ENCODE peak calls at places on chromosomes 5 and 9, in six cellular contexts. P is stimulated activated CD4-positive, alpha-beta T cell treated with anti-CD3 and anti-CD28 coated beads, Interleukin-15, amount 100 ng/mL, for 1 hour; N is NCI-H460; L is EL; R is trophoblast cell; Q is sciatic nerve. X is an unnamed sample.

GRCh38 chr5:316210-317085 is 5.1 kb upstream of the AHRR start:
- DNase-seq in L (no peak), P (no peak), Q (no peak), N (no peak), R (peak), X (no peak)

GRCh38 chr9:96486351-96487029 is 36.5 kb downstream of the HABP4 start:
- DNase-seq in Q (peak), L (peak), N (no peak), P (no peak), R (no peak), X (no peak)

GRCh38 chr5:590343-590742 is 21.8 kb upstream of the CEP72 start:
- DNase-seq in L (no peak), Q (no peak), R (no peak), N (no peak), P (no peak), X (no peak)

GRCh38 chr9:127721391-127721821 is 5.5 kb downstream of the TTC16 start:
- DNase-seq in N (no peak), P (no peak), Q (no peak), R (peak), L (no peak), X (no peak)

GRCh38 chr9:123894822-123895221 is 35.1 kb downstream of the DENND1A start:
- DNase-seq in L (no peak), P (no peak), N (no peak), Q (no peak), R (peak), X (no peak)

GRCh38 chr9:14343948-14344547 is 30.1 kb upstream of the NFIB start:
- DNase-seq in Q (no peak), N (no peak), R (no peak), L (no peak), P (no peak), X (no peak)

GRCh38 chr5:123450641-123451421 is 27.6 kb upstream of the CEP120 start:
- DNase-seq in Q (no peak), L (no peak), N (no peak), R (no peak), P (no peak), X (peak)

GRCh38 chr5:160315968-160316367 is 3.6 kb upstream of the CCNJL start:
- DNase-seq in L (peak), N (peak), P (no peak), Q (no peak), R (peak), X (no peak)

GRCh38 chr5:1281038-1281882 is 13.6 kb downstream of the TERT start:
- DNase-seq in R (no peak), N (no peak), Q (no peak), L (no peak), P (no peak), X (no peak)

GRCh38 chr9:32351845-32352244 is 32.6 kb upstream of the ACO1 start:
- DNase-seq in L (no peak), R (no peak), P (no peak), N (no peak), Q (no peak), X (no peak)

GRCh38 chr5:141369994-141370848 is at the start of gene PCDHGB3:
- DNase-seq in P (no peak), N (no peak), L (peak), Q (no peak), R (no peak), X (no peak)

GRCh38 chr9:92763721-92764380 is 782 bp downstream of the BICD2 start:
- DNase-seq in N (no peak), R (peak), P (no peak), Q (peak), L (peak), X (no peak)

GRCh38 chr5:98657559-98657958 is 115.9 kb upstream of the RGMB start:
- DNase-seq in L (no peak), R (no peak), P (no peak), N (no peak), Q (no peak), X (no peak)

GRCh38 chr9:111648066-111648465 is 13.3 kb upstream of the GNG10 start:
- DNase-seq in L (no peak), N (no peak), R (peak), Q (no peak), P (no peak), X (no peak)

GRCh38 chr5:177611446-177612214 is 11.7 kb downstream of the B4GALT7 start:
- DNase-seq in L (no peak), R (no peak), P (no peak), N (no peak), Q (peak), X (no peak)

GRCh38 chr9:106918825-106919509 is 56.0 kb downstream of the ZNF462 start:
- DNase-seq in N (no peak), L (no peak), R (no peak), Q (no peak), P (no peak), X (no peak)

GRCh38 chr5:5140051-5141010 is at the start of gene ADAMTS16:
- DNase-seq in N (no peak), L (no peak), P (no peak), R (no peak), Q (no peak), X (no peak)

GRCh38 chr9:118992813-118993747 is 376.2 kb downstream of the BRINP1 start:
- DNase-seq in R (no peak), P (no peak), Q (no peak), N (no peak), L (no peak), X (no peak)

GRCh38 chr5:17282283-17283120 is 65.1 kb downstream of the BASP1 start:
- DNase-seq in R (no peak), P (no peak), N (no peak), L (no peak), Q (no peak), X (no peak)

GRCh38 chr5:61232490-61232889 is 70.2 kb upstream of the SMIM15 start:
- DNase-seq in Q (no peak), N (no peak), L (no peak), R (no peak), P (no peak), X (no peak)

GRCh38 chr9:98941946-98942523 is 1.7 kb upstream of the COL15A1 start:
- DNase-seq in Q (no peak), N (no peak), L (no peak), P (no peak), R (no peak), X (no peak)

GRCh38 chr9:124342946-124343485 is 72.2 kb downstream of the PSMB7 start:
- DNase-seq in P (no peak), Q (peak), L (peak), N (peak), R (no peak), X (no peak)

GRCh38 chr5:59637878-59638580 is 255.5 kb downstream of the PDE4D start:
- DNase-seq in R (no peak), P (no peak), N (no peak), Q (no peak), L (no peak), X (no peak)

GRCh38 chr5:150486402-150487198 is 21.3 kb upstream of the NDST1 start:
- DNase-seq in R (peak), P (peak), N (no peak), L (peak), Q (peak), X (peak)

GRCh38 chr9:131396626-131397025 is 2.7 kb downstream of the PRRC2B start:
- DNase-seq in R (no peak), Q (no peak), L (no peak), N (no peak), P (no peak), X (no peak)

GRCh38 chr9:31325778-31326177 is 1058.7 kb upstream of the ACO1 start:
- DNase-seq in N (no peak), P (no peak), R (no peak), L (no peak), Q (no peak), X (no peak)

GRCh38 chr9:92947268-92948031 is at the start of gene FGD3:
- DNase-seq in P (no peak), L (peak), Q (no peak), R (peak), N (no peak), X (peak)

GRCh38 chr9:2874001-2874750 is 30.3 kb upstream of the PUM3 start:
- DNase-seq in R (peak), P (no peak), L (no peak), Q (no peak), N (no peak), X (no peak)

GRCh38 chr9:6667633-6668280 is 22.2 kb upstream of the GLDC start:
- DNase-seq in N (peak), Q (no peak), L (peak), P (no peak), R (peak), X (no peak)

GRCh38 chr5:150672237-150672883 is 11.3 kb downstream of the MYOZ3 start:
- DNase-seq in P (no peak), N (no peak), L (peak), Q (peak), R (peak), X (no peak)

GRCh38 chr9:124663046-124663961 is 107.8 kb downstream of the NR6A1 start:
- DNase-seq in R (no peak), L (no peak), P (no peak), Q (no peak), N (no peak), X (no peak)

GRCh38 chr5:134833340-134834032 is 12.3 kb upstream of the C5orf24 start:
- DNase-seq in L (peak), R (no peak), N (no peak), P (no peak), Q (no peak), X (no peak)

GRCh38 chr9:114281421-114282103 is 41.3 kb upstream of the ORM1 start:
- DNase-seq in L (no peak), N (no peak), Q (peak), P (no peak), R (no peak), X (no peak)

X was measured in NCI-H187.